ENCODE peak calls at places on chromosomes 5 and 9, in seven cellular contexts. X is lung, D is AG04450, H is endothelial cell of umbilical vein, Q is aorta, V is neuronal stem cell, Z is breast epithelium. L is an unnamed sample.

GRCh38 chr5:114857951-114858401 is 311.7 kb downstream of the TRIM36 start:
- DNase-seq in V (no peak), D (no peak), H (no peak), Q (no peak), X (no peak), Z (no peak), L (no peak)

GRCh38 chr9:136267261-136268111 is 21.9 kb upstream of the QSOX2 start:
- DNase-seq in Z (peak; percentile 44), Q (peak; percentile 90), X (peak; percentile 75), H (peak; percentile 73), D (peak; percentile 49), V (peak; percentile 61), L (peak; percentile 70)

GRCh38 chr5:167072225-167072624 is 1219.2 kb upstream of the WWC1 start:
- DNase-seq in D (no peak), Q (no peak), X (no peak), Z (no peak), V (no peak), H (no peak), L (no peak)

GRCh38 chr5:171288066-171288465 is 21.0 kb upstream of the TLX3 start:
- DNase-seq in H (no peak), Z (no peak), X (no peak), D (no peak), V (no peak), Q (no peak), L (no peak)

GRCh38 chr9:116480700-116481099 is 206.4 kb upstream of the TRIM32 start:
- DNase-seq in H (no peak), Q (no peak), X (no peak), D (no peak), V (no peak), Z (no peak), L (no peak)

GRCh38 chr5:173035904-173036707 is 20.0 kb upstream of the CREBRF start:
- DNase-seq in H (peak; percentile 36), V (no peak), D (no peak), X (peak; percentile 51), Q (no peak), Z (no peak), L (no peak)

GRCh38 chr5:50576686-50577256 is 89.7 kb upstream of the PARP8 start:
- DNase-seq in H (no peak), Q (no peak), D (no peak), V (no peak), Z (no peak), X (no peak), L (no peak)

GRCh38 chr5:662751-663435 is 30.3 kb downstream of the TPPP start:
- DNase-seq in H (no peak), X (no peak), D (no peak), Q (peak; percentile 40), V (no peak), Z (no peak), L (no peak)

GRCh38 chr9:92970467-92970923 is 23.2 kb downstream of the FGD3 start:
- DNase-seq in D (no peak), X (peak; percentile 67), V (peak; percentile 90), Z (no peak), Q (no peak), H (no peak), L (no peak)

GRCh38 chr9:32589083-32589713 is 16.2 kb upstream of the NDUFB6 start:
- DNase-seq in X (no peak), Z (no peak), H (peak; percentile 66), V (no peak), Q (no peak), D (peak; percentile 8), L (peak; percentile 25)

GRCh38 chr5:68268363-68269130 is 53.0 kb downstream of the PIK3R1 start:
- DNase-seq in Z (no peak), H (no peak), V (no peak), D (no peak), Q (no peak), X (no peak), L (no peak)

GRCh38 chr9:4788703-4789102 is 4.0 kb upstream of the RCL1 start:
- DNase-seq in Z (no peak), H (no peak), Q (no peak), V (no peak), X (no peak), D (no peak), L (no peak)

GRCh38 chr5:150774145-150774544 is 4.4 kb upstream of the SMIM3 start:
- DNase-seq in X (no peak), H (peak; percentile 75), D (no peak), Z (no peak), Q (no peak), V (no peak), L (no peak)

GRCh38 chr9:101341958-101342357 is 42.8 kb downstream of the BAAT start:
- DNase-seq in V (no peak), X (no peak), D (no peak), Z (no peak), Q (no peak), H (no peak), L (no peak)

GRCh38 chr5:39716532-39716971 is 291.8 kb upstream of the DAB2 start:
- DNase-seq in Q (peak; percentile 42), V (peak; percentile 27), H (peak; percentile 68), X (no peak), D (no peak), Z (no peak), L (peak; percentile 53)

GRCh38 chr9:98330831-98331230 is 75.4 kb upstream of the TBC1D2 start:
- DNase-seq in X (no peak), H (no peak), Z (no peak), V (no peak), Q (no peak), D (peak; percentile 84), L (no peak)

GRCh38 chr5:10875201-10875768 is 114.3 kb upstream of the DAP start:
- DNase-seq in V (no peak), Q (no peak), D (no peak), X (no peak), Z (no peak), H (no peak), L (no peak)

GRCh38 chr9:126000256-126000655 is 253.1 kb downstream of the PBX3 start:
- DNase-seq in X (no peak), Q (peak; percentile 9), D (no peak), H (no peak), V (no peak), Z (no peak), L (no peak)

GRCh38 chr9:79446540-79447307 is 125.0 kb upstream of the TLE4 start:
- DNase-seq in X (no peak), V (no peak), H (no peak), Q (no peak), D (no peak), Z (no peak), L (no peak)

GRCh38 chr9:135478191-135478590 is 1.4 kb upstream of the PPP1R26 start:
- DNase-seq in V (no peak), D (no peak), Z (no peak), H (no peak), Q (no peak), X (no peak), L (no peak)

GRCh38 chr5:144125163-144125726 is 45.2 kb downstream of the YIPF5 start:
- DNase-seq in X (no peak), Z (no peak), Q (no peak), D (no peak), V (no peak), H (no peak), L (no peak)

GRCh38 chr9:72025956-72026355 is 34.5 kb downstream of the C9orf57 start:
- DNase-seq in H (no peak), Q (no peak), Z (no peak), X (no peak), D (no peak), V (no peak), L (peak; percentile 76)

DNA sequence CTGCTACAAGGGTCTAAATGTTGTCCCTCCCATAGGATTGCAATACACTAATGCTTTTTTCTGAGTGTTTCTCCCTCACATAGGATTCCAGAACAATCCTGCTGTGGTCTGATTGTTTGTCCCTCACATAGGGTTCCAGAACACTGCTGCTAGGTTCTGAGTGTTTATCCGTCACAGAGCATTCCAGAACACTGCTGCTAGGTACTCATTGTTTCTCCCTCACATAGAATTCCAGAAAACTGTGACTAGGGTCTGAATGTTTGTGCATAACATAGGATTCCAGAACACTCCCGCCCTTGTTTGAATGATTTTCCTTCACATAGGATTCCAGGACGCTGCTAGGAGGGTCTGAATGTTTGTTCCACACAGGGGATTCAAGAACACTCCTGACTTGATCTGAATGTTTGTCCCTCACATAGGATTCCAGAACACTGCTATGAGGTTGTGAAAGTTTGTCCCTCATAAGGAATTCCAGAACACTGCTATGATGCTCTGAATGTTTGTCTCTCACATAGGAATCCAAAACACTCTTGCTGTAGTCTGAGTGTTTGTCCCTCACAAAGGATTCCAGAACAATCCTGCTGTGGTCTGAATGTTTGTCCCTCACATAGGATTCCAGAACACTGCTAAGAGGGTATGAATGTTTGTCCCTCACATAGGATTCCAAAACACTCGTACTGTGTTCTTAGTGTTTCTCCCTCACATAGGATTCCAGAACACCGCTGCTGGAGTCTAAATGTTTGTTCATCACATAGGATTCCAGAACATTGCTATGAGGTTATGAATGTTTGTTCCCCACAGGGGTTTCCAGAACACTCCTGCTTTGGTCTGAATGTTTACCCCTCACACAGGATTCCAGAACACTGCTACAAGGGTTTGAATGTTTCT is 213.5 kb downstream of the FOXD4L6 start:
- DNase-seq in X (no peak), D (no peak), Q (no peak), V (no peak), Z (no peak), H (no peak), L (no peak)
- H3K9me3 ChIP-seq in X (peaks cover 44% of the 10 kb centered on the region), D (peaks cover 37% of the 10 kb centered on the region), Q (peaks cover 38% of the 10 kb centered on the region), V (peaks cover 36% of the 10 kb centered on the region), Z (peaks cover 91% of the 10 kb centered on the region), H (peaks cover 12% of the 10 kb centered on the region), L (peaks cover 10% of the 10 kb centered on the region)

DNA sequence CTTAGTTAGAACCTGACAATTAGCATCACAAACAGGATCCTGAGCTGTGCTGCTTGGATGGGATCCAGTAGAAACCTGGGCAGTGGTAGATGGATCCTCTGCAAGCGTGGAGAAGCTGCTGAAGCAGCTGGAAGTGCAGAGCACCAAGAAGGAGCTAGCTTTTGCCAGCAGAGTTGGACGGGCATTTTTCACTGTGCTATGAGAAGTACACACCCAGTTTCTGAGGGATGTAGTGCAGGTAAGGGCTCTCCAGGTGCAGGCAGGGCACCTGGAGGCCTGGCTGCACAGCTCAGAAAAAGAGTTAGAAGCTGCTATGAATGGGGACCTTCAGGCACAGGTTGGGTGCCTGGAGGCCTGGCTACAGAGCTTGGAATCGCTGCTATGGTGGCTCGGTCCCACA is 623.9 kb upstream of the NUDT12 start:
- DNase-seq in V (no peak), Q (no peak), H (no peak), D (no peak), X (no peak), Z (no peak), L (no peak)
- H3K9me3 ChIP-seq in V (peaks cover 16% of the 10 kb centered on the region), Q (no peaks in the 10 kb centered on the region), H (no peaks in the 10 kb centered on the region), D (peaks cover 5% of the 10 kb centered on the region), X (no peaks in the 10 kb centered on the region), Z (peaks cover 29% of the 10 kb centered on the region), L (no peaks in the 10 kb centered on the region)

GRCh38 chr5:141373673-141374317 is at the start of gene PCDHGA6:
- DNase-seq in X (no peak), Z (no peak), D (no peak), Q (no peak), H (peak; percentile 49), V (no peak), L (no peak)
- H3K9me3 ChIP-seq in X (peaks cover 3% of the 10 kb centered on the region), Z (peaks cover 99% of the 10 kb centered on the region), D (peaks cover 71% of the 10 kb centered on the region), Q (peaks cover 45% of the 10 kb centered on the region), H (no peaks in the 10 kb centered on the region), V (peaks cover 39% of the 10 kb centered on the region), L (no peaks in the 10 kb centered on the region)

DNA sequence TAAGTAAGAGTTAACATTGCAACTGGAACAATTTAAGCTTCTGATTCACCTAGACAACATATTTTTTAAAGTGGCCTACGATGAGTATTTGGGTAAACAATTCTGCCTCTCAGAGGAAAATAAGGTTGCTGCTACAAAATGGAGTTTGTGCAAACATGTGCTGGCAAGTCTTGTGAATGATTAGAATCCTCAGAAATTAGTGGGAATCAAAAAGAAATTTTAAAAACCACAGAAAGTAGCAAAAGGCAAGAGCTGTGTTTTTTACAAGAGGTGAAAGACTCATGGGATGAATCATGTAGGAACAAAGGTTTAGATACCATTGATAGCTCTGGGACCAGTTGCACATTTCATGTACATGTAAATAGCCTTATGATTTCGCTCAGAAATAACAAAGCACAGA is 561.6 kb downstream of the TAF11L14 start:
- DNase-seq in V (no peak), H (no peak), D (no peak), X (no peak), Z (no peak), Q (no peak), L (no peak)
- H3K9me3 ChIP-seq in V (peaks cover 8% of the 10 kb centered on the region), H (no peaks in the 10 kb centered on the region), D (peaks cover 13% of the 10 kb centered on the region), X (no peaks in the 10 kb centered on the region), Z (peaks cover 16% of the 10 kb centered on the region), Q (no peaks in the 10 kb centered on the region), L (no peaks in the 10 kb centered on the region)

L was measured in small intestine.